ENCODE peak calls at places on chromosome 3, in seven cellular contexts. Z, U, D, H, P, Y and X are unnamed samples.

GRCh38 chr3:142852009-142852408 is 36.9 kb downstream of the PCOLCE2 start:
- DNase-seq in Z (no peak), Y (peak; percentile 8), P (no peak), H (no peak), D (no peak), U (no peak), X (no peak)

GRCh38 chr3:50606596-50606995 is 5.0 kb downstream of the CISH start:
- DNase-seq in U (no peak), D (no peak), P (no peak), Z (no peak), H (no peak), Y (no peak), X (no peak)

GRCh38 chr3:13494463-13495350 is 14.6 kb downstream of the HDAC11 start:
- DNase-seq in H (no peak), P (no peak), D (peak; percentile 52), Y (peak; percentile 46), U (no peak), Z (no peak), X (peak; percentile 61)

GRCh38 chr3:42179110-42179725 is 86.8 kb downstream of the CCK start:
- DNase-seq in Y (no peak), P (peak; percentile 89), U (no peak), Z (peak; percentile 67), D (peak; percentile 86), H (peak; percentile 83), X (peak; percentile 93)

GRCh38 chr3:181369637-181370036 is 342.1 kb upstream of the SOX2 start:
- DNase-seq in Y (no peak), P (no peak), H (no peak), D (no peak), U (no peak), Z (no peak), X (no peak)

GRCh38 chr3:168981396-168981795 is 682.1 kb downstream of the MECOM start:
- DNase-seq in H (no peak), P (peak; percentile 51), Y (no peak), D (no peak), Z (no peak), U (no peak), X (no peak)

GRCh38 chr3:61005591-61005990 is 245.7 kb downstream of the FHIT start:
- DNase-seq in Z (no peak), H (no peak), U (no peak), P (no peak), D (no peak), Y (no peak), X (no peak)

GRCh38 chr3:34260991-34261365 is 462.5 kb downstream of the PDCD6IP start:
- DNase-seq in Y (no peak), Z (no peak), P (no peak), U (no peak), D (no peak), H (no peak), X (no peak)

GRCh38 chr3:46878796-46879436 is 1.4 kb downstream of the PTH1R start:
- DNase-seq in U (no peak), P (no peak), Y (peak; percentile 48), H (peak; percentile 71), D (no peak), Z (no peak), X (no peak)

GRCh38 chr3:123158330-123158729 is 43.4 kb upstream of the SEC22A start:
- DNase-seq in U (peak; percentile 11), H (no peak), Y (no peak), P (peak; percentile 22), D (no peak), Z (no peak), X (no peak)

GRCh38 chr3:15576475-15576874 is 24.9 kb downstream of the HACL1 start:
- DNase-seq in Y (no peak), Z (no peak), D (no peak), P (no peak), U (no peak), H (no peak), X (no peak)

GRCh38 chr3:171695476-171695875 is 114.8 kb downstream of the PLD1 start:
- DNase-seq in Z (no peak), P (no peak), Y (no peak), U (no peak), D (peak; percentile 51), H (no peak), X (peak; percentile 41)

GRCh38 chr3:56347219-56347871 is 120.9 kb downstream of the ERC2 start:
- DNase-seq in H (peak; percentile 16), Y (peak; percentile 50), U (no peak), P (peak; percentile 8), D (peak; percentile 5), Z (no peak), X (no peak)

DNA sequence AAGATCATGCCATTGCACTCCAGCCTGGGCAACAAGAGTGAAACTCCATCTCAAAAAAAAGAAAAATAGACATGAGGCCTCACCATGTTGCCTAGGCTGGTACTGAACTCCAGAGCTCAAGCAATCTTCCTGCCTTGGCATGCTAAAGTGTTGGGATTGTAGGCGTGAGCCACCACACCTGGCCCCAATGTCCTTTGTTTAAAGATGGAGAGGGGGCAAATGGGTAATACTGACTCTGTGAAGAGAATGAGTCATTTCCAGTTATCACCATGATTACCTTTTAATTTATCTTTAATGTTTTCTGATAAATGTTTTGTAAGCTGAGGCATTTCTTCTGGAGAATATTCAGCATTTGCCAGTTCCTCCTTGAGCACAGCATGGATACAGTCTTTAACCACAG is 2.2 kb downstream of the DYNLT2B start:
- DNase-seq in Y (no peak), P (no peak), H (no peak), Z (no peak), U (no peak), D (no peak), X (no peak)
- H3K4me3 ChIP-seq in Y (no peak overlapping the region), P (no peak overlapping the region), H (no peak overlapping the region), Z (no peak overlapping the region), U (no peak overlapping the region), D (no peak overlapping the region), X (no peak overlapping the region)

DNA sequence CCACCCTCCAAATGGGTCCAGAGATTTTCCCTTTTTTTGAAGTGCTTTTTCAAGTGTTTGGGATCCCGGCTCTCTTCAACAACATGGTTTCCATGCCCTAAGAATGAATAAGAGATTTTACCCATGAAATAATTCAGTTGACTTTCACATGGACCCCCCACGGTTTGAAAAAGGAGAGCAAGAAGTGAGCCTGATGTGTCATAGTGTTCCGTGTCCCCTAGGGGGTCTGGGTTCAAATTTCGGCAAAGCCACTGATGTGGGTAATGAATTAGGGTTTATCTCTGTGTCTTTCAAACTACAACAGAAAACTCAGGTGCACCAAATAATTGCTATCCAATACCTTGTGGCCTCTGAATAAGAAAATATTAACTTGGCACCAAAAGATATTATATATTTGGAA is 2.9 kb downstream of the BOC start:
- DNase-seq in Z (no peak), Y (no peak), H (no peak), P (peak; percentile 12), D (no peak), U (no peak), X (no peak)
- TF ChIP-seq CTCF in Z (no peak), Y (no peak), H (no peak), P (no peak), D (no peak), U (no peak), X (no peak)

GRCh38 chr3:152386208-152386607 is 117.5 kb downstream of the MBNL1 start:
- DNase-seq in U (peak; percentile 54), Y (no peak), H (no peak), P (no peak), D (no peak), Z (no peak), X (no peak)
- H3K4me3 ChIP-seq in U (no peak overlapping the region), Y (no peak overlapping the region), H (no peak overlapping the region), P (no peak overlapping the region), D (no peak overlapping the region), Z (no peak overlapping the region), X (no peak overlapping the region)

GRCh38 chr3:80492162-80492561 is 724.4 kb upstream of the ROBO1 start:
- DNase-seq in P (no peak), H (no peak), Z (no peak), U (no peak), Y (no peak), D (no peak), X (no peak)
- TF ChIP-seq CTCF in P (no peak), H (no peak), Z (no peak), U (no peak), Y (no peak), D (no peak), X (no peak)

DNA sequence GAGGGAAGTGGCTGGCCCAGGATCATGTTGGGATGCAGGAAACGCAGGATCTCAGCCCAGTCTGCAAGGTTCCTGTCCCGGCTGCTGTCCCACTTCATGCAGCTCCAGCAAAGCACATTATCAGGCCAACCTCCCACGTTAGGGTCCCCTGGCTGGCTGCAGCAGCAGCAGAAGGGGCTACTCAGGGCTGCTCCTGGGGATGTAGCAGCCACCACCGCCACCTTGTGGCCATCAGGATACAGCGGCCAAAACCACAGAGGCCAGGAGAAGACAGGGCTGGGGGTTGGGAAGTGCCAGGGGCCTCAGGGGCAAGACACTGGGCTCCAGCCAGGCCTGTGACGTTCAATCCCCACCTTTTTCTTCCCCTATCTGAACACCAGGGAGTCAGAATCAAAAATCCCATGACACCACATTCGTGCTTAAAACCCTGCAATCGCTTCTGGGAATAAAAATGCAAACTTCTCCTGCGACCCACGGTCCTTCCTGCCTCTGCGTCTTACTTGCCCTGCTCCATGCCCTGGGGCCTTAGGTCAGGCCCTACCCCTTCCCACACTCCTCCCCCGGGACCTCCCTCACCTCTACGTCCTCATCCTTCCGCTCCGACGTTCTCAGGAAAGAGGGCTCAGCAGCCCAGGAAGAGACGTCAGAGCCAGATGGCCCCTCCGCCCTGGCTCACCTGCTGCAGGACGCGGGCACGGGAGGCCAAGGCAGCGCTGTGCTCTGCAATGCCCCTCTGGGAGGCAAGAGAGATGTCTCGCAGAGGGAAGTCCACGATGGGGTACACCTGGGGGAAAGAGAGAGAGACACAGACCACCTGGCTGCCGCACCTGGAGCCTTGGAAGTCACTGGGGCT is 21.5 kb downstream of the SSUH2 start:
- DNase-seq in D (peak; percentile 79), Y (peak; percentile 69), Z (no peak), U (no peak), P (peak; percentile 71), H (peak; percentile 87), X (peak; percentile 83)
- H3K4me3 ChIP-seq in D (no peak overlapping the region), Y (no peak overlapping the region), Z (no peak overlapping the region), U (no peak overlapping the region), P (peak overlapping the region; percentile 13), H (no peak overlapping the region), X (peak overlapping the region; percentile 8)

GRCh38 chr3:62229908-62230307 is 143.4 kb downstream of the FEZF2 start:
- DNase-seq in P (peak; percentile 34), H (no peak), Y (no peak), Z (no peak), U (peak; percentile 11), D (peak; percentile 17), X (peak; percentile 49)
- TF ChIP-seq CTCF in P (peak; percentile 41), H (peak; percentile 16), Y (peak; percentile 14), Z (no peak), U (peak; percentile 55), D (peak; percentile 34), X (peak; percentile 50)

GRCh38 chr3:174440350-174440716 is 418.8 kb upstream of the NAALADL2 start:
- DNase-seq in H (peak; percentile 32), D (peak; percentile 82), P (peak; percentile 73), Z (peak; percentile 33), Y (no peak), U (no peak), X (peak; percentile 79)
- H3K4me3 ChIP-seq in H (peak overlapping the region; percentile 76), D (peak overlapping the region; percentile 44), P (peak overlapping the region; percentile 52), Z (peak overlapping the region; percentile 69), Y (peak overlapping the region; percentile 66), U (peak overlapping the region; percentile 63), X (peak overlapping the region; percentile 75)